ENCODE peak calls at places on chromosomes 13 and 19, in nine cellular contexts. A is PC-3, D is endothelial cell of umbilical vein, L is endodermal cell, O is left lung, H is fibroblast of lung, K is suprapubic skin, W is IMR-90, X is spleen. I is an unnamed sample.
A peak's percentile ranks its signal among the peaks of the same experiment; 100 is the strongest.

GRCh38 chr19:46620716-46621115 is 4.2 kb downstream of the PTGIR start:
- DNase-seq in A (no peak), D (no peak), L (no peak), O (no peak), H (peak; percentile 76), K (no peak), W (peak; percentile 85), X (no peak), I (no peak)

GRCh38 chr13:34647379-34647778 is 294.7 kb upstream of the NBEA start:
- DNase-seq in A (peak; percentile 73), D (no peak), L (no peak), O (no peak), H (no peak), K (no peak), W (no peak), X (no peak), I (no peak)

GRCh38 chr13:27966641-27967202 is 2.4 kb downstream of the CDX2 start:
- DNase-seq in A (no peak), D (no peak), L (peak; percentile 90), O (no peak), H (no peak), K (no peak), W (no peak), X (no peak), I (no peak)

GRCh38 chr13:29525757-29526156 is 69.7 kb downstream of the SLC7A1 start:
- DNase-seq in A (no peak), D (no peak), L (no peak), O (no peak), H (no peak), K (peak; percentile 31), W (no peak), X (peak; percentile 69), I (no peak)

GRCh38 chr19:40424637-40425449 is 949 bp downstream of the SERTAD1 start:
- DNase-seq in A (no peak), D (peak; percentile 32), L (peak; percentile 70), O (no peak), H (peak; percentile 23), K (no peak), W (peak; percentile 13), X (peak; percentile 80), I (no peak)

GRCh38 chr13:32019612-32020233 is 11.9 kb upstream of the FRY start:
- DNase-seq in A (peak; percentile 49), D (peak; percentile 84), L (peak; percentile 84), O (no peak), H (peak; percentile 63), K (no peak), W (peak; percentile 81), X (no peak), I (peak; percentile 42)

GRCh38 chr13:29569253-29570057 is 26.0 kb downstream of the SLC7A1 start:
- DNase-seq in A (no peak), D (peak; percentile 41), L (peak; percentile 41), O (no peak), H (peak; percentile 49), K (no peak), W (no peak), X (no peak), I (no peak)

GRCh38 chr19:40689339-40690049 is 957 bp downstream of the NUMBL start:
- DNase-seq in A (peak; percentile 7), D (peak; percentile 14), L (peak; percentile 69), O (peak; percentile 46), H (peak; percentile 30), K (peak; percentile 80), W (no peak), X (peak; percentile 83), I (no peak)

GRCh38 chr19:41195675-41196497 is 2.9 kb downstream of the CYP2S1 start:
- DNase-seq in A (no peak), D (no peak), L (no peak), O (no peak), H (peak; percentile 39), K (no peak), W (peak; percentile 86), X (no peak), I (no peak)

GRCh38 chr13:65454403-65454802 is 1775.7 kb downstream of the PCDH9 start:
- DNase-seq in A (no peak), D (no peak), L (no peak), O (no peak), H (no peak), K (no peak), W (no peak), X (no peak), I (no peak)

DNA sequence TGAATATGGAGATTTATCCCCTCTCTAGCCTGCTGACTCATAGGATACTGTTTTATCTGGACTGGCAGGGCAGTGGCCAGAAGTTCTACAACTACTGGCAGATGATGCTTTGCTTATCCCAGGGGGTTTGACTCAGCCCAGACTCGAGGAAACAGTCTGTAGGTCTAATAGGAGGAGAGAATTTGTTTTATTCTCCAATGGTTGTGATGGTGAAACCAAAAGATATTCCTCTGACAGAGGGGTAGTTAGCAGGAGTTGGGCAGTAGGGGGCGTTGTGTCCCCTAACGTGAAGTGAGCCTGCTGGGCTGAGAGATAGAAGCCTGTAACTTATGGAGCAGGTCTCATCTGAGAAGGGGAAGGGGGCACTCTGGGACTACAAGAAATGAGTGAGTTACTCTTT is 74.9 kb downstream of the WTIP start:
- DNase-seq in A (peak; percentile 30), D (peak; percentile 8), L (peak; percentile 84), O (no peak), H (no peak), K (no peak), W (no peak), X (no peak), I (peak; percentile 2)
- TF ChIP-seq CTCF in A (peak; percentile 61), D (peak; percentile 53), L (peak; percentile 86), O (peak; percentile 20), H (peak; percentile 20), K (no peak), W (peak; percentile 27), X (peak; percentile 42), I (peak; percentile 55)

GRCh38 chr13:36445806-36446423 is 13.6 kb downstream of the CCNA1 start:
- DNase-seq in A (peak; percentile 76), D (no peak), L (no peak), O (no peak), H (no peak), K (no peak), W (no peak), X (no peak), I (no peak)
- H3K4me3 ChIP-seq in A (no peak overlapping the region), D (no peak overlapping the region), L (no peak overlapping the region), O (no peak overlapping the region), H (no peak overlapping the region), K (no peak overlapping the region), W (no peak overlapping the region), X (no peak overlapping the region), I (no peak overlapping the region)

GRCh38 chr13:21063031-21063430 is 1.6 kb upstream of the LATS2 start:
- DNase-seq in A (no peak), D (no peak), L (no peak), O (no peak), H (no peak), K (no peak), W (no peak), X (no peak), I (no peak)

GRCh38 chr13:21058361-21058760 is 3.0 kb downstream of the LATS2 start:
- DNase-seq in A (peak; percentile 58), D (peak; percentile 69), L (no peak), O (no peak), H (peak; percentile 40), K (no peak), W (no peak), X (no peak), I (no peak)

GRCh38 chr13:21060827-21061076 is 634 bp downstream of the LATS2 start:
- DNase-seq in A (no peak), D (peak; percentile 12), L (no peak), O (no peak), H (no peak), K (no peak), W (no peak), X (no peak), I (no peak)

GRCh38 chr13:21060063-21060826 is 1.1 kb downstream of the LATS2 start:
- DNase-seq in A (peak; percentile 33), D (peak; percentile 42), L (peak; percentile 78), O (peak; percentile 54), H (peak; percentile 57), K (peak; percentile 71), W (peak; percentile 51), X (peak; percentile 88), I (no peak)

DNA sequence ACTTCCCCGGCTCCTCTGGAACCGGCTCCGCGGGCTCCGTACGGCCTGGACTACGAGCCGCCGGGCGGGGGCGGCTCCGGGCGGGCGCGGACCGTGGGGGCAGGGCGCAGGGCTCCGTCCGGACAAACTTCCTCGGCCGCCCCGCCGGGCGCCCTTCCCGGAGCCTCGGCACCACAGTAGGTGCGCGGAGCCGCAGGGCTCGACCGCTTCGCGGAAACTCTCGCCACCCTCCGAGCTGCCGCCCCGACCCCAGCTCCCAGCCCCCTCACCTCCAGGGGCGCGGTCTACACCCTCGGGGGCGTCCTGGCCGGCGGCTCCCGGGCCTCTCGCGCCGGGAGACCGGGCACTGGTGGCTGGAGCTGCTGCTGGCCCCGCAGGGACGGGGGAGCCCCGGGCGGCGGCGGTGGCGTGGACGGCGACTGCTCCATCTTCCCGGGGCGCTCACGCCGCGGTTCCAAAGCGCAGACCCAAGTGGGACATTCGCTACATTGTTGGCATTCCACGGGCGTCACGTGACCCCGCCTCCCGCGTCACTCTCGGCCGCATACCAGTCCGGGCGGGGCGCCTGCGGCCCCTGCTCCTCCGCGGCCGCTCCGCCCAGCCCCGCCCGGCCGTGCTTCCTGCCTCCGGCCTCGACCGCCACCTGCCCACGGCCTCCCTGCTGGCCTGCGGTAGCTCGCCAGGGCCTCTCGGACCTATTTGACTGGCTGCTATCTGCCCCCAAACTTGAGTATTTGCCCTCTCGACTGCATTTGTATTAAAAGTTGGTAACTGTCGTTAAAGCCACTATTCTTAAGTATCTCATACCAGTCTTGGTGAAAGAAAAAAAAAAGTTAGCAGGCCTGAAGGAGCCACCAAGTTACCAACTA is at the start of gene LATS2:
- DNase-seq in A (peak; percentile 94), D (peak; percentile 93), L (peak; percentile 98), O (peak; percentile 96), H (peak; percentile 93), K (peak; percentile 98), W (peak; percentile 94), X (peak; percentile 98), I (peak; percentile 59)
- TF ChIP-seq CTCF in A (no peak), D (no peak), L (peak; percentile 40), O (peak; percentile 23), H (peak; percentile 18), K (no peak), W (peak; percentile 20), X (no peak), I (no peak)

GRCh38 chr19:18301718-18302111 is 20.3 kb upstream of the JUND start:
- DNase-seq in A (no peak), D (no peak), L (no peak), O (no peak), H (no peak), K (no peak), W (no peak), X (no peak), I (no peak)

GRCh38 chr19:18304496-18305312 is 18.2 kb downstream of the LSM4 start:
- DNase-seq in A (peak; percentile 34), D (peak; percentile 83), L (peak; percentile 84), O (peak; percentile 86), H (peak; percentile 80), K (peak; percentile 94), W (peak; percentile 83), X (peak; percentile 94), I (peak; percentile 24)

GRCh38 chr19:18306903-18307681 is 15.8 kb downstream of the LSM4 start:
- DNase-seq in A (no peak), D (no peak), L (peak; percentile 55), O (no peak), H (no peak), K (no peak), W (no peak), X (peak; percentile 82), I (no peak)

GRCh38 chr19:18306209-18306902 is 16.5 kb downstream of the LSM4 start:
- DNase-seq in A (no peak), D (no peak), L (peak; percentile 38), O (no peak), H (no peak), K (no peak), W (no peak), X (no peak), I (no peak)

GRCh38 chr19:18304194-18304495 is 18.7 kb downstream of the LSM4 start:
- DNase-seq in A (no peak), D (no peak), L (no peak), O (peak; percentile 53), H (no peak), K (no peak), W (no peak), X (peak; percentile 83), I (no peak)
- H3K4me3 ChIP-seq in A (no peak overlapping the region), D (no peak overlapping the region), L (no peak overlapping the region), O (peak overlapping the region; percentile 5), H (no peak overlapping the region), K (peak overlapping the region; percentile 46), W (no peak overlapping the region), X (peak overlapping the region; percentile 22), I (peak overlapping the region; percentile 29)

I was measured in HFF-Myc.